ENCODE peak calls at places on chromosomes 4 and X, in seven cellular contexts. One of them, this sample, is unnamed.

GRCh38 chrX:49162620-49163019 is at the start of gene MAGIX:
- DNase-seq in anterior cingulate cortex: no peak
- DNase-seq in GM12891: no peak
- DNase-seq in SJCRH30: no peak
- DNase-seq in GM03348: no peak
- DNase-seq in choroid plexus epithelial cell: no peak
- DNase-seq in ecto neural progenitor cell: no peak
- DNase-seq in this sample: no peak

GRCh38 chr4:124499266-124499665 is 213.3 kb downstream of the ANKRD50 start:
- DNase-seq in ecto neural progenitor cell: no peak
- DNase-seq in SJCRH30: peak
- DNase-seq in GM12891: no peak
- DNase-seq in choroid plexus epithelial cell: peak
- DNase-seq in anterior cingulate cortex: no peak
- DNase-seq in GM03348: no peak
- DNase-seq in this sample: no peak

GRCh38 chrX:39899059-39899458 is 198.7 kb downstream of the BCOR start:
- DNase-seq in ecto neural progenitor cell: peak
- DNase-seq in GM12891: no peak
- DNase-seq in GM03348: no peak
- DNase-seq in SJCRH30: no peak
- DNase-seq in anterior cingulate cortex: no peak
- DNase-seq in choroid plexus epithelial cell: no peak
- DNase-seq in this sample: no peak

GRCh38 chr4:6226506-6226905 is 26.2 kb upstream of the JAKMIP1 start:
- DNase-seq in GM03348: no peak
- DNase-seq in choroid plexus epithelial cell: no peak
- DNase-seq in GM12891: no peak
- DNase-seq in anterior cingulate cortex: no peak
- DNase-seq in ecto neural progenitor cell: no peak
- DNase-seq in SJCRH30: no peak
- DNase-seq in this sample: no peak

GRCh38 chr4:127400736-127401346 is 231.9 kb upstream of the INTU start:
- DNase-seq in GM12891: peak
- DNase-seq in anterior cingulate cortex: no peak
- DNase-seq in ecto neural progenitor cell: peak
- DNase-seq in SJCRH30: peak
- DNase-seq in GM03348: peak
- DNase-seq in choroid plexus epithelial cell: peak
- DNase-seq in this sample: peak

GRCh38 chrX:119155416-119156035 is 27.9 kb upstream of the KIAA1210 start:
- DNase-seq in GM12891: no peak
- DNase-seq in anterior cingulate cortex: no peak
- DNase-seq in GM03348: peak
- DNase-seq in choroid plexus epithelial cell: no peak
- DNase-seq in SJCRH30: no peak
- DNase-seq in ecto neural progenitor cell: no peak
- DNase-seq in this sample: no peak

GRCh38 chrX:18146954-18147353 is 73.7 kb downstream of the BEND2 start:
- DNase-seq in GM03348: peak
- DNase-seq in anterior cingulate cortex: no peak
- DNase-seq in ecto neural progenitor cell: no peak
- DNase-seq in choroid plexus epithelial cell: peak
- DNase-seq in GM12891: no peak
- DNase-seq in SJCRH30: peak
- DNase-seq in this sample: peak

GRCh38 chr4:16222957-16223527 is 3.2 kb downstream of the TAPT1 start:
- DNase-seq in SJCRH30: no peak
- DNase-seq in ecto neural progenitor cell: no peak
- DNase-seq in anterior cingulate cortex: no peak
- DNase-seq in GM12891: no peak
- DNase-seq in choroid plexus epithelial cell: peak
- DNase-seq in GM03348: peak
- DNase-seq in this sample: no peak

GRCh38 chr4:158013858-158014257 is 159.0 kb downstream of the GASK1B start:
- DNase-seq in ecto neural progenitor cell: no peak
- DNase-seq in SJCRH30: no peak
- DNase-seq in choroid plexus epithelial cell: peak
- DNase-seq in anterior cingulate cortex: no peak
- DNase-seq in GM12891: no peak
- DNase-seq in GM03348: no peak
- DNase-seq in this sample: no peak

GRCh38 chrX:150308532-150309157 is 54.5 kb upstream of the MAMLD1 start:
- DNase-seq in GM03348: no peak
- DNase-seq in SJCRH30: no peak
- DNase-seq in anterior cingulate cortex: no peak
- DNase-seq in ecto neural progenitor cell: no peak
- DNase-seq in choroid plexus epithelial cell: no peak
- DNase-seq in GM12891: no peak
- DNase-seq in this sample: no peak

GRCh38 chr4:39390603-39391002 is 16.1 kb upstream of the KLB start:
- DNase-seq in anterior cingulate cortex: no peak
- DNase-seq in ecto neural progenitor cell: no peak
- DNase-seq in SJCRH30: no peak
- DNase-seq in GM03348: no peak
- DNase-seq in GM12891: no peak
- DNase-seq in choroid plexus epithelial cell: peak
- DNase-seq in this sample: no peak

GRCh38 chr4:165184220-165184619 is 23.1 kb upstream of the KLHL2 start:
- DNase-seq in SJCRH30: no peak
- DNase-seq in GM12891: no peak
- DNase-seq in ecto neural progenitor cell: no peak
- DNase-seq in GM03348: no peak
- DNase-seq in choroid plexus epithelial cell: no peak
- DNase-seq in anterior cingulate cortex: no peak
- DNase-seq in this sample: no peak

GRCh38 chr4:33493231-33493630 is 2751.1 kb downstream of the ARAP2 start:
- DNase-seq in choroid plexus epithelial cell: no peak
- DNase-seq in GM03348: no peak
- DNase-seq in SJCRH30: no peak
- DNase-seq in ecto neural progenitor cell: no peak
- DNase-seq in GM12891: no peak
- DNase-seq in anterior cingulate cortex: no peak
- DNase-seq in this sample: no peak

GRCh38 chr4:92634891-92635290 is 331.1 kb downstream of the GRID2 start:
- DNase-seq in SJCRH30: no peak
- DNase-seq in choroid plexus epithelial cell: no peak
- DNase-seq in ecto neural progenitor cell: no peak
- DNase-seq in anterior cingulate cortex: no peak
- DNase-seq in GM12891: no peak
- DNase-seq in GM03348: no peak
- DNase-seq in this sample: no peak

GRCh38 chr4:2067446-2068197 is 8.5 kb downstream of the NAT8L start:
- DNase-seq in SJCRH30: no peak
- DNase-seq in GM12891: no peak
- DNase-seq in choroid plexus epithelial cell: no peak
- DNase-seq in GM03348: no peak
- DNase-seq in ecto neural progenitor cell: no peak
- DNase-seq in anterior cingulate cortex: no peak
- DNase-seq in this sample: no peak

GRCh38 chrX:3788494-3789233 is 75.2 kb upstream of the PRKX start:
- DNase-seq in GM12891: no peak
- DNase-seq in choroid plexus epithelial cell: no peak
- DNase-seq in ecto neural progenitor cell: no peak
- DNase-seq in GM03348: no peak
- DNase-seq in anterior cingulate cortex: no peak
- DNase-seq in SJCRH30: no peak
- DNase-seq in this sample: no peak

GRCh38 chr4:108030332-108030731 is 40.6 kb downstream of the HADH start:
- DNase-seq in GM12891: peak
- DNase-seq in anterior cingulate cortex: no peak
- DNase-seq in SJCRH30: peak
- DNase-seq in GM03348: peak
- DNase-seq in choroid plexus epithelial cell: peak
- DNase-seq in ecto neural progenitor cell: peak
- DNase-seq in this sample: peak

GRCh38 chrX:19715711-19716638 is 171.4 kb downstream of the SH3KBP1 start:
- DNase-seq in GM03348: no peak
- DNase-seq in anterior cingulate cortex: no peak
- DNase-seq in choroid plexus epithelial cell: no peak
- DNase-seq in SJCRH30: no peak
- DNase-seq in GM12891: no peak
- DNase-seq in ecto neural progenitor cell: no peak
- DNase-seq in this sample: no peak

GRCh38 chr4:93313207-93313606 is 515.3 kb upstream of the ATOH1 start:
- DNase-seq in GM03348: no peak
- DNase-seq in choroid plexus epithelial cell: peak
- DNase-seq in anterior cingulate cortex: no peak
- DNase-seq in SJCRH30: peak
- DNase-seq in GM12891: no peak
- DNase-seq in ecto neural progenitor cell: no peak
- DNase-seq in this sample: no peak

GRCh38 chr4:156227321-156227720 is 273.7 kb upstream of the CTSO start:
- DNase-seq in choroid plexus epithelial cell: no peak
- DNase-seq in SJCRH30: no peak
- DNase-seq in GM12891: no peak
- DNase-seq in anterior cingulate cortex: no peak
- DNase-seq in ecto neural progenitor cell: no peak
- DNase-seq in GM03348: no peak
- DNase-seq in this sample: no peak

GRCh38 chr4:5524451-5524850 is 183.9 kb downstream of the EVC2 start:
- DNase-seq in GM12891: no peak
- DNase-seq in GM03348: no peak
- DNase-seq in anterior cingulate cortex: no peak
- DNase-seq in ecto neural progenitor cell: no peak
- DNase-seq in choroid plexus epithelial cell: no peak
- DNase-seq in SJCRH30: no peak
- DNase-seq in this sample: no peak

GRCh38 chr4:95547708-95548471 is 883 bp downstream of the UNC5C start:
- DNase-seq in GM12891: no peak
- DNase-seq in ecto neural progenitor cell: peak
- DNase-seq in anterior cingulate cortex: peak
- DNase-seq in choroid plexus epithelial cell: peak
- DNase-seq in SJCRH30: no peak
- DNase-seq in GM03348: peak
- DNase-seq in this sample: peak

GRCh38 chr4:140571620-140572019 is 2.9 kb upstream of the UCP1 start:
- DNase-seq in choroid plexus epithelial cell: no peak
- DNase-seq in ecto neural progenitor cell: no peak
- DNase-seq in SJCRH30: no peak
- DNase-seq in GM12891: no peak
- DNase-seq in GM03348: no peak
- DNase-seq in anterior cingulate cortex: no peak
- DNase-seq in this sample: no peak

GRCh38 chrX:106734827-106735226 is 8.3 kb downstream of the RNF128 start:
- DNase-seq in SJCRH30: no peak
- DNase-seq in choroid plexus epithelial cell: no peak
- DNase-seq in GM03348: no peak
- DNase-seq in ecto neural progenitor cell: no peak
- DNase-seq in GM12891: no peak
- DNase-seq in anterior cingulate cortex: no peak
- DNase-seq in this sample: no peak

GRCh38 chr4:77852892-77853495 is 9.6 kb upstream of the MRPL1 start:
- DNase-seq in ecto neural progenitor cell: no peak
- DNase-seq in choroid plexus epithelial cell: no peak
- DNase-seq in GM12891: peak
- DNase-seq in SJCRH30: peak
- DNase-seq in GM03348: no peak
- DNase-seq in anterior cingulate cortex: no peak
- DNase-seq in this sample: no peak

GRCh38 chr4:87188063-87188462 is 32.4 kb downstream of the KLHL8 start:
- DNase-seq in choroid plexus epithelial cell: peak
- DNase-seq in anterior cingulate cortex: no peak
- DNase-seq in SJCRH30: peak
- DNase-seq in GM03348: no peak
- DNase-seq in ecto neural progenitor cell: no peak
- DNase-seq in GM12891: no peak
- DNase-seq in this sample: no peak

GRCh38 chr4:32858971-32859370 is 2138.8 kb downstream of the PCDH7 start:
- DNase-seq in SJCRH30: peak
- DNase-seq in choroid plexus epithelial cell: peak
- DNase-seq in GM03348: peak
- DNase-seq in GM12891: no peak
- DNase-seq in ecto neural progenitor cell: no peak
- DNase-seq in anterior cingulate cortex: no peak
- DNase-seq in this sample: no peak

GRCh38 chrX:142499992-142500391 is 294.9 kb upstream of the MAGEC2 start:
- DNase-seq in ecto neural progenitor cell: no peak
- DNase-seq in GM12891: no peak
- DNase-seq in anterior cingulate cortex: no peak
- DNase-seq in GM03348: no peak
- DNase-seq in SJCRH30: no peak
- DNase-seq in choroid plexus epithelial cell: no peak
- DNase-seq in this sample: no peak

This sample was measured in neural crest cell.